ENCODE peak calls at places on chromosome 6, in four cellular contexts. P is thoracic aorta, I is NT2/D1, C is IMR-90. J is an unnamed sample.

GRCh38 chr6:71967436-71967835 is 81.1 kb downstream of the RIMS1 start:
- DNase-seq in P (no peak), I (no peak), C (peak), J (peak)

GRCh38 chr6:6661684-6662083 is 73.2 kb downstream of the LY86 start:
- DNase-seq in P (no peak), I (no peak), C (peak), J (peak)

GRCh38 chr6:32622545-32623401 is 14.4 kb upstream of the HLA-DQA1 start:
- DNase-seq in P (no peak), I (no peak), C (peak), J (peak)

GRCh38 chr6:142855877-142856606 is 88.9 kb downstream of the HIVEP2 start:
- DNase-seq in P (no peak), I (no peak), C (no peak), J (no peak)

GRCh38 chr6:48199502-48199901 is 88.5 kb upstream of the PTCHD4 start:
- DNase-seq in P (no peak), I (peak), C (no peak), J (no peak)

GRCh38 chr6:129736105-129736504 is 26.1 kb upstream of the ARHGAP18 start:
- DNase-seq in P (no peak), I (no peak), C (no peak), J (no peak)

GRCh38 chr6:139519571-139520031 is 145.2 kb upstream of the CITED2 start:
- DNase-seq in P (no peak), I (no peak), C (peak), J (no peak)

GRCh38 chr6:37705239-37706051 is 7.8 kb upstream of the MDGA1 start:
- DNase-seq in P (peak), I (peak), C (peak), J (peak)

GRCh38 chr6:100803264-100803663 is 77.9 kb downstream of the ASCC3 start:
- DNase-seq in P (no peak), I (no peak), C (no peak), J (no peak)

GRCh38 chr6:2467929-2468600 is 222.7 kb upstream of the GMDS start:
- DNase-seq in P (no peak), I (no peak), C (no peak), J (no peak)

GRCh38 chr6:14265049-14266021 is 147.8 kb downstream of the CD83 start:
- DNase-seq in P (no peak), I (no peak), C (no peak), J (no peak)

GRCh38 chr6:145026267-145026679 is 709.0 kb downstream of the EPM2A start:
- DNase-seq in P (no peak), I (no peak), C (no peak), J (no peak)

GRCh38 chr6:12483712-12484111 is 193.6 kb downstream of the EDN1 start:
- DNase-seq in P (no peak), I (no peak), C (peak), J (peak)

GRCh38 chr6:108588586-108588985 is 27.9 kb downstream of the FOXO3 start:
- DNase-seq in P (no peak), I (no peak), C (peak), J (peak)

GRCh38 chr6:40510442-40510841 is 76.7 kb downstream of the LRFN2 start:
- DNase-seq in P (no peak), I (no peak), C (no peak), J (no peak)

GRCh38 chr6:41707565-41708200 is 27.7 kb downstream of the TFEB start:
- DNase-seq in P (no peak), I (no peak), C (no peak), J (no peak)

GRCh38 chr6:141309295-141309694 is 823.4 kb upstream of the GJE1 start:
- DNase-seq in P (no peak), I (no peak), C (no peak), J (peak)

GRCh38 chr6:26270903-26271639 is 93.9 kb upstream of the BTN3A2 start:
- DNase-seq in P (no peak), I (no peak), C (peak), J (peak)

GRCh38 chr6:157956171-157956730 is 25.4 kb upstream of the SYNJ2 start:
- DNase-seq in P (no peak), I (no peak), C (no peak), J (no peak)

GRCh38 chr6:47967843-47968242 is 143.2 kb downstream of the PTCHD4 start:
- DNase-seq in P (no peak), I (no peak), C (no peak), J (no peak)

GRCh38 chr6:352896-353470 is 38.6 kb upstream of the IRF4 start:
- DNase-seq in P (no peak), I (no peak), C (no peak), J (no peak)

GRCh38 chr6:69044534-69044933 is 409.5 kb downstream of the ADGRB3 start:
- DNase-seq in P (no peak), I (no peak), C (peak), J (peak)

GRCh38 chr6:134523903-134524302 is 206.0 kb upstream of the SGK1 start:
- DNase-seq in P (no peak), I (no peak), C (no peak), J (peak)

GRCh38 chr6:165766457-165766856 is 103.4 kb upstream of the PDE10A start:
- DNase-seq in P (no peak), I (no peak), C (peak), J (peak)

GRCh38 chr6:128491643-128492206 is 28.7 kb downstream of the PTPRK start:
- DNase-seq in P (no peak), I (no peak), C (peak), J (peak)

GRCh38 chr6:169905041-169905807 is 153.8 kb downstream of the ERMARD start:
- DNase-seq in P (no peak), I (no peak), C (peak), J (peak)

GRCh38 chr6:166640342-166641043 is 13.4 kb upstream of the RPS6KA2 start:
- DNase-seq in P (no peak), I (no peak), C (no peak), J (peak)

GRCh38 chr6:148736779-148737412 is 9.9 kb upstream of the UST start:
- DNase-seq in P (no peak), I (no peak), C (no peak), J (no peak)

GRCh38 chr6:116969211-116969863 is 92.3 kb downstream of the RFX6 start:
- DNase-seq in P (no peak), I (peak), C (peak), J (peak)

GRCh38 chr6:128605961-128606360 is 85.6 kb upstream of the PTPRK start:
- DNase-seq in P (no peak), I (no peak), C (peak), J (peak)

GRCh38 chr6:121881974-121882667 is 446.7 kb downstream of the GJA1 start:
- DNase-seq in P (no peak), I (no peak), C (peak), J (peak)

GRCh38 chr6:16769986-16770376 is 8.7 kb upstream of the ATXN1 start:
- DNase-seq in P (no peak), I (no peak), C (peak), J (peak)

GRCh38 chr6:31125162-31125561 is 4.9 kb upstream of the CDSN start:
- DNase-seq in P (no peak), I (no peak), C (peak), J (peak)

GRCh38 chr6:36335465-36336209 is 1.1 kb downstream of the BNIP5 start:
- DNase-seq in P (no peak), I (no peak), C (no peak), J (no peak)
- H3K4me3 ChIP-seq in P (no peak), I (no peak), C (no peak), J (no peak)

GRCh38 chr6:28355743-28356665 is 6.3 kb downstream of the ZKSCAN3 start:
- DNase-seq in P (peak), I (peak), C (peak), J (peak)

GRCh38 chr6:28353356-28353755 is 3.6 kb downstream of the ZKSCAN3 start:
- DNase-seq in P (no peak), I (no peak), C (no peak), J (no peak)

GRCh38 chr6:28353981-28354676 is 4.4 kb downstream of the ZKSCAN3 start:
- DNase-seq in P (no peak), I (no peak), C (peak), J (peak)

GRCh38 chr6:28356666-28357020 is 6.9 kb downstream of the ZKSCAN3 start:
- DNase-seq in P (no peak), I (no peak), C (no peak), J (no peak)

GRCh38 chr6:28354688-28355554 is 5.2 kb downstream of the ZKSCAN3 start:
- DNase-seq in P (no peak), I (no peak), C (no peak), J (no peak)
- H3K4me3 ChIP-seq in P (peak), I (no peak), C (no peak), J (no peak)

GRCh38 chr6:147664092-147664491 is 155.6 kb downstream of the SAMD5 start:
- DNase-seq in P (no peak), I (no peak), C (no peak), J (no peak)

GRCh38 chr6:147662639-147663038 is 154.1 kb downstream of the SAMD5 start:
- DNase-seq in P (no peak), I (no peak), C (no peak), J (no peak)

GRCh38 chr6:147666254-147666653 is 157.8 kb downstream of the SAMD5 start:
- DNase-seq in P (no peak), I (no peak), C (no peak), J (no peak)

DNA sequence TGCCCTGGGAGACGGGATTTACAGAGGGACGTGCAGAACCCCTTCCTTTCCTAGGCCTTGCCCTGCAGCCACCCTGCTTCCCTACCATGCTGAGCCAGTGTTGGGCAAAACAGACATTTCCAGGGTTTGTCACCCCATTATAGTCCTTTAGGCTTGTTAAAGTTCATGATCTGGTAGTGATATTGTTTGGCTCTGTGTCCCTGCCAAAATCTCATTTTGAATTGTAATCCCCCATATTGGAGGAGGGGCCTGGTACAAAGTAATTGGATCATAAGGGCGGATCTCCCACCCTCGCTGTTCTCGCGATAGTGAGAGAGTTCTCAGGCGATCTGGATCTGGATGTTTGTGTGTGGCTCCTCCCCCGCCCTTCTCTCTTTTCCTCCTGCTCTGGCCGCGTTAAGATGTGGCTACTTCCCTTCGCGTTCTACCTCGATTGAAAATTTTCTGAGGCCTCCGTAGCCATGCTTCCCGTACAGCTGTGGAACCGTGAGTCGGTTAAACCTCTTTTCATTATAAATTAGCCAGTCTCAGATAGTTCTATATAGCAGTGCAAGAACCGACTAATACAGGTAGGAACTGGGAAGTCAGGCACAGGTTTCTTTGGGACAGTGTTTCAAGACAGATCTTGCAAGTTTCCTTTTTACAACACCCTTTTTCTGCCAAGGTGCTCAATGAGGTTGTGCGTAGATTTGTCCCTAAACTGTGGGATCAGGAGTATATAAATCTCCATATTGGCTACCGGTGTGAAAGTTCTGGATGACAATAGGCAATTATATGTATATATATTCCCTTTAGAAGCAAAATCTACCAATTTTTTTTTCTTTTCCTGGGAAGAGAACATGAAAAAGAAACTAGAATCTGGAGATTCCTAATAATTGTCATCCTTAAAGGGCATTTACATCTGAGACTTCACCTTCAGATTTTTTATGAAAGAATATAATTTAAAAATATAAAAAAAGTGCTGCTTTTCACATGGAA is 152.1 kb downstream of the SAMD5 start:
- DNase-seq in P (no peak), I (no peak), C (no peak), J (no peak)
- H3K4me3 ChIP-seq in P (no peak), I (no peak), C (no peak), J (no peak)

DNA sequence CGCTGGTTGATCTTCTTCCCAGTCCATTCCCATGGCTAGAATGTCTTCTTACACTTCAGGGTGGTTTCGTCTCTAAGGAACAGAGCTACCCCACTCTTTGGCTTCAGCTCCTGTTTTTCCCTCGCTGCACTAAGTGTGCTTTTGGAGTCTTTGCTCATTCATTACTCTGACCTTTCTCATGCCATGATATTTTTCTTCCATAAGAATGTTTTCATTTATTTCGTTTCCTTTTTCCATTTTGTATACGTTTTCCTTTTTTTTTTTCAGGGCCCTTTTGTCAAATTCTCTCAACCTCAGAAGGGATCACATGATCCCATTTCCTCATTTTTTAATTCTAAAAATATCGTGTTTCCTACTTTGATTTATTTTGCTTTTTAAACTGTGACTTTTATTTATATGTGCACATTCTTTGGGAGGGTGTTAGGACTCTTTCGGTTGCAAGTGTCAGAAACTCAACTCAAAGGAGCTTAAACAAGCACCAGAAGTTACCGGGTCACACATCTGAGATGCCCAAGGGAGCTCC is 40.5 kb downstream of the GCNT2 start:
- DNase-seq in P (no peak), I (no peak), C (no peak), J (no peak)
- H3K4me3 ChIP-seq in P (peak), I (no peak), C (no peak), J (no peak)

DNA sequence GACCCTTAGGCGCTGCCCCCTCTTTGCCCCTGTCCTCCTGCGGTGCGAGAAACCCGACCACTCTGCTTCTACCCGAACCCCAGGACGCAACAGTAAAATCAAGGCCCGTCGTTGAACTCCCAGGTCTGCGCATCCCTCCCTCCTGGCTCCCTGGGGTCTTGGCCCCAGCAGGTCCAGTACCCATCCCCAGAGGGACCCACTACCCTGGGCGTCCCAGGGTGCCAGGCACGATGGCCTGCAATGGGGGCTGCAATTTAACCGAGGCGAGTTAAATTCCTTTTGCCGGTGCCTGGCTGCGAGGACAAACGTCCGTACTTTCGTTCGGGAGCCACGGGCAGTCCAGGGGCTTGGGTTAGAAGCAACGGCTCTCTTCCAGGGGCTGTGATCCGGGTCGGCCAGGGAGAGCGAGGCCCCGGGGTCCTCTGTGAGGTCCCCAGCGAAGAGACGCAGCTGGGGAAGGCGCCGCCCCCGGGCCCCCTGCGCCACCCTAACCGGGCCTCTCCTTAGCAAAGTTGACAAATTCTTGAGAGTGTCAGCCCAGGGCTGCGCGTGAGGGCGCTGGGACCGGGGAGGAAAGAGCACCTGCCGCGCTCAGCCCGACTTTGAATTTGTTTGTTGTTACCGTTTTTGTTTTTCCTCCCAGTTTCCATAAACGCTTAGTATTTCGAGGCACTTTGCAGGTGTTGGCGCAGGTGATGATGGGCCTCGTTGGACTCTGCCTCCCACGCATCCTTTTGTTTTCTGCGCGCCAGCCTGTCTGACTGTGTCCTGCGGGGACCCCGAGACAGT is 6.1 kb downstream of the OLIG3 start:
- DNase-seq in P (no peak), I (no peak), C (no peak), J (no peak)
- H3K4me3 ChIP-seq in P (peak), I (peak), C (no peak), J (no peak)

DNA sequence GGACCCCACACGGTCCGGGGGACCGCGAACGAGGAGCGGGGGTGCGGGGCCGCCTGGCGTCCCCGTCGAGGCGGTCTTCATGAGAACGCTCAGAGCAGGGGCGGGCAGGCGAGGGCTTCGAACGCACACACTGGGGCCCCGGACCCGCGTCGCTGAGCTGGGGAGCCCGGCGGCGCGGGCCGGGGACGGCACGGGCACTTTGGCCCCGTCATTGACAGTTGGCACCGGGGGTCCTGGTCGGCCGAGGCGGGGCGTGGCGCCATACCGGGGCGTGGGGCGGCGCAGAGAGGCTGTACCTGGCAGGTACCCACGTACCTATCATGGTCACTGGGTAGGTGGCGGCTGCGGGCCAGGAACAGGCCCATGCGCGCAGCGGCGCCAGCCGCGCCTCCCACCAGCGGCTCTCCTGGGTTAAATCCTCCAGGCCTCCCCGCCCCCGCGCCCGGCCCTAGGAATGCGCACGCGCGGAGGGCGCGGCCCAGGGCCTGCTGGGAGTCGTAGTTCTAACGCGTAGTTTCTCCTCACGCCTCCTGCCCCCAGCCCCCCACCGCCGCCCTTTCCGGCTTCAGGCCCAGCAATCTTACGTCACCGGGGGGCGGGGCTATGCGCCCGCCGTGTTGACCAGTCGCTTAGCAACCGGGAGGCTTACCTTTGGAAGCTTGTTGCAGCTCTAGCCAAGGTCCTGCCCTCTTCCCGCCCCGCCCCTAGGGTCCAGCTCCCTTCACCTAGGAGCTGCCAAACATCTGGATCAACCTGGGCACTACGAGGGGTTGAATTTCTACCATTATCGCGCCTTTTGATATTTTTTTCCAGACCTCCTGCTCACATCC is at the start of the genes PACRG and PRKN:
- DNase-seq in P (peak), I (peak), C (peak), J (peak)
- H3K4me3 ChIP-seq in P (peak), I (peak), C (peak), J (peak)

DNA sequence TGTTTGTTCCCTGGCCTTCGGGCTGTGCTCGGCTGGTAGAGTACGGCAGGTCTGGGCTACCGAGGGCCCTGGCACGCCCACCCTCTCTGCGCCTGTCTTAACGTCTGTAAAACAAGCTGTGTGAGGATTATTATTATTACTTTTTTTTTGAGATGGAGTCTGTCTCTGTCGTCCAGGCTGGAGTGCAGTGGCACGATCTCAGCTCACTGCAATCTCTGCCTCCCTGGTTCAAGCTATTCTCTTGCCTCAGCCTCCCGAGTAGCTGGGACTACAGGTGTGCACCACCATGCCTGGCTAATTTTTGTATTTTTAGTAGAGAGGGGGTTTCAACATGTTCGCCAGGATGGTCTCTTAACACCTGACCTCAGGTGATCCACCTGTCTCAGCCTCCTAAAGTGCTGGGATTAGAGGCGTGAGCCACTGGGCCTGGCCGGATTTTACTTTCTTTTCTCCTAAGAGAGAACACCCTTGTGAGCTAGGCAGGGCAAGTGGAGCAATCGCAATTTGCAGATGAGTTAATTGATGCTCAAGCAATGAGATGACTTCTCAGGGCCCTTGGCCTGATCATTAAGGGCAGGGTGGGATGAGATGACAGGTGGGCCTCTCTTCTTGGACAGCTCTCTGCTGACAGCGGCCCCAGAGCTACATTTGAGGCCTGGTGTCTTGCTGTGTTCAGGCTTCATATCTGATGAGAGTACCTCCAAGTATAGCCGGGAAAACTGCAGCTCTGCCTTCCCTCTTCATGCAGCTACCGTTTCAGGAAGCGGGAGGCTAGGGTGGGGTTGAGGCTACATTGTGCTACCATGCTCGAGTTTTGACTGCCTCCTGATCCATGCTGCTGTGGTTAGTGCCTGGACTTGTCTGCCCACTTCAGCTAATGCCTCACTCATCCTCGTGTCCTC is 914 bp upstream of the SMIM29 start:
- DNase-seq in P (no peak), I (no peak), C (no peak), J (no peak)
- H3K4me3 ChIP-seq in P (peak), I (peak), C (peak), J (peak)

J was measured in choroid plexus epithelial cell.